ENCODE peak calls at places on chromosomes 12 and 14, in ten cellular contexts. One of them, this sample, is unnamed.

GRCh38 chr14:24368215-24368561 is 204 bp downstream of the NFATC4 start:
- DNase-seq in BE2C: no peak
- DNase-seq in activated CD4-positive, alpha-beta T cell treated with anti-CD3 and anti-CD28 coated beads, Interleukin-2, amount 10 ng/mL, durations not matched to agents 7 days and 5 days: no peak
- DNase-seq in midbrain: no peak
- DNase-seq in NCI-H1105: no peak
- DNase-seq in GM20000: peak; percentile 60
- DNase-seq in heart left ventricle: no peak
- DNase-seq in heart right ventricle: no peak
- DNase-seq in thoracic aorta: no peak
- DNase-seq in stimulated activated CD4-positive, alpha-beta T cell treated with anti-CD3 and anti-CD28 coated beads, Interleukin-15, amount 100 ng/mL, for 1 hour: no peak
- DNase-seq in this sample: no peak

GRCh38 chr14:24863933-24864708 is 185.8 kb downstream of the STXBP6 start:
- DNase-seq in thoracic aorta: no peak
- DNase-seq in GM20000: no peak
- DNase-seq in heart left ventricle: no peak
- DNase-seq in activated CD4-positive, alpha-beta T cell treated with anti-CD3 and anti-CD28 coated beads, Interleukin-2, amount 10 ng/mL, durations not matched to agents 7 days and 5 days: no peak
- DNase-seq in heart right ventricle: no peak
- DNase-seq in midbrain: no peak
- DNase-seq in BE2C: no peak
- DNase-seq in NCI-H1105: no peak
- DNase-seq in stimulated activated CD4-positive, alpha-beta T cell treated with anti-CD3 and anti-CD28 coated beads, Interleukin-15, amount 100 ng/mL, for 1 hour: no peak
- DNase-seq in this sample: no peak

GRCh38 chr12:26226629-26227375 is 31.4 kb downstream of the SSPN start:
- DNase-seq in midbrain: peak; percentile 76
- DNase-seq in GM20000: no peak
- DNase-seq in heart right ventricle: peak; percentile 30
- DNase-seq in thoracic aorta: no peak
- DNase-seq in heart left ventricle: peak; percentile 65
- DNase-seq in stimulated activated CD4-positive, alpha-beta T cell treated with anti-CD3 and anti-CD28 coated beads, Interleukin-15, amount 100 ng/mL, for 1 hour: no peak
- DNase-seq in NCI-H1105: peak; percentile 64
- DNase-seq in BE2C: peak; percentile 57
- DNase-seq in activated CD4-positive, alpha-beta T cell treated with anti-CD3 and anti-CD28 coated beads, Interleukin-2, amount 10 ng/mL, durations not matched to agents 7 days and 5 days: no peak
- DNase-seq in this sample: no peak

GRCh38 chr12:11885261-11886038 is 185.3 kb upstream of the BCL2L14 start:
- DNase-seq in heart left ventricle: no peak
- DNase-seq in stimulated activated CD4-positive, alpha-beta T cell treated with anti-CD3 and anti-CD28 coated beads, Interleukin-15, amount 100 ng/mL, for 1 hour: no peak
- DNase-seq in NCI-H1105: peak; percentile 38
- DNase-seq in thoracic aorta: no peak
- DNase-seq in midbrain: no peak
- DNase-seq in heart right ventricle: no peak
- DNase-seq in BE2C: no peak
- DNase-seq in activated CD4-positive, alpha-beta T cell treated with anti-CD3 and anti-CD28 coated beads, Interleukin-2, amount 10 ng/mL, durations not matched to agents 7 days and 5 days: no peak
- DNase-seq in GM20000: no peak
- DNase-seq in this sample: no peak

GRCh38 chr14:61409782-61410181 is 88.4 kb downstream of the PRKCH start:
- DNase-seq in heart right ventricle: no peak
- DNase-seq in NCI-H1105: peak; percentile 51
- DNase-seq in activated CD4-positive, alpha-beta T cell treated with anti-CD3 and anti-CD28 coated beads, Interleukin-2, amount 10 ng/mL, durations not matched to agents 7 days and 5 days: no peak
- DNase-seq in thoracic aorta: no peak
- DNase-seq in heart left ventricle: no peak
- DNase-seq in GM20000: no peak
- DNase-seq in midbrain: no peak
- DNase-seq in BE2C: no peak
- DNase-seq in stimulated activated CD4-positive, alpha-beta T cell treated with anti-CD3 and anti-CD28 coated beads, Interleukin-15, amount 100 ng/mL, for 1 hour: no peak
- DNase-seq in this sample: no peak

GRCh38 chr12:98817779-98818178 is 172.7 kb downstream of the APAF1 start:
- DNase-seq in BE2C: no peak
- DNase-seq in midbrain: no peak
- DNase-seq in activated CD4-positive, alpha-beta T cell treated with anti-CD3 and anti-CD28 coated beads, Interleukin-2, amount 10 ng/mL, durations not matched to agents 7 days and 5 days: no peak
- DNase-seq in GM20000: no peak
- DNase-seq in NCI-H1105: no peak
- DNase-seq in heart right ventricle: no peak
- DNase-seq in thoracic aorta: no peak
- DNase-seq in stimulated activated CD4-positive, alpha-beta T cell treated with anti-CD3 and anti-CD28 coated beads, Interleukin-15, amount 100 ng/mL, for 1 hour: no peak
- DNase-seq in heart left ventricle: no peak
- DNase-seq in this sample: no peak

GRCh38 chr14:104031384-104031783 is 54.1 kb upstream of the ASPG start:
- DNase-seq in GM20000: no peak
- DNase-seq in heart left ventricle: no peak
- DNase-seq in thoracic aorta: no peak
- DNase-seq in BE2C: no peak
- DNase-seq in midbrain: peak; percentile 3
- DNase-seq in NCI-H1105: no peak
- DNase-seq in activated CD4-positive, alpha-beta T cell treated with anti-CD3 and anti-CD28 coated beads, Interleukin-2, amount 10 ng/mL, durations not matched to agents 7 days and 5 days: no peak
- DNase-seq in stimulated activated CD4-positive, alpha-beta T cell treated with anti-CD3 and anti-CD28 coated beads, Interleukin-15, amount 100 ng/mL, for 1 hour: no peak
- DNase-seq in heart right ventricle: no peak
- DNase-seq in this sample: no peak

GRCh38 chr14:78341827-78342389 is 171.7 kb downstream of the NRXN3 start:
- DNase-seq in GM20000: no peak
- DNase-seq in heart right ventricle: no peak
- DNase-seq in BE2C: no peak
- DNase-seq in NCI-H1105: no peak
- DNase-seq in stimulated activated CD4-positive, alpha-beta T cell treated with anti-CD3 and anti-CD28 coated beads, Interleukin-15, amount 100 ng/mL, for 1 hour: no peak
- DNase-seq in heart left ventricle: no peak
- DNase-seq in activated CD4-positive, alpha-beta T cell treated with anti-CD3 and anti-CD28 coated beads, Interleukin-2, amount 10 ng/mL, durations not matched to agents 7 days and 5 days: no peak
- DNase-seq in midbrain: no peak
- DNase-seq in thoracic aorta: no peak
- DNase-seq in this sample: no peak

GRCh38 chr12:75859868-75860267 is 171.7 kb downstream of the PHLDA1 start:
- DNase-seq in BE2C: no peak
- DNase-seq in midbrain: no peak
- DNase-seq in GM20000: no peak
- DNase-seq in heart right ventricle: no peak
- DNase-seq in stimulated activated CD4-positive, alpha-beta T cell treated with anti-CD3 and anti-CD28 coated beads, Interleukin-15, amount 100 ng/mL, for 1 hour: no peak
- DNase-seq in NCI-H1105: no peak
- DNase-seq in thoracic aorta: no peak
- DNase-seq in heart left ventricle: no peak
- DNase-seq in activated CD4-positive, alpha-beta T cell treated with anti-CD3 and anti-CD28 coated beads, Interleukin-2, amount 10 ng/mL, durations not matched to agents 7 days and 5 days: no peak
- DNase-seq in this sample: no peak

GRCh38 chr14:99320621-99321235 is 48.7 kb upstream of the BCL11B start:
- DNase-seq in heart left ventricle: no peak
- DNase-seq in heart right ventricle: no peak
- DNase-seq in stimulated activated CD4-positive, alpha-beta T cell treated with anti-CD3 and anti-CD28 coated beads, Interleukin-15, amount 100 ng/mL, for 1 hour: no peak
- DNase-seq in thoracic aorta: no peak
- DNase-seq in GM20000: no peak
- DNase-seq in BE2C: no peak
- DNase-seq in NCI-H1105: no peak
- DNase-seq in midbrain: no peak
- DNase-seq in activated CD4-positive, alpha-beta T cell treated with anti-CD3 and anti-CD28 coated beads, Interleukin-2, amount 10 ng/mL, durations not matched to agents 7 days and 5 days: no peak
- DNase-seq in this sample: no peak

GRCh38 chr14:76773956-76774355 is 12.7 kb downstream of the VASH1 start:
- DNase-seq in thoracic aorta: no peak
- DNase-seq in midbrain: no peak
- DNase-seq in activated CD4-positive, alpha-beta T cell treated with anti-CD3 and anti-CD28 coated beads, Interleukin-2, amount 10 ng/mL, durations not matched to agents 7 days and 5 days: no peak
- DNase-seq in BE2C: no peak
- DNase-seq in GM20000: no peak
- DNase-seq in heart right ventricle: peak; percentile 6
- DNase-seq in NCI-H1105: no peak
- DNase-seq in stimulated activated CD4-positive, alpha-beta T cell treated with anti-CD3 and anti-CD28 coated beads, Interleukin-15, amount 100 ng/mL, for 1 hour: no peak
- DNase-seq in heart left ventricle: no peak
- DNase-seq in this sample: no peak

GRCh38 chr14:32552766-32553165 is 223.7 kb downstream of the AKAP6 start:
- DNase-seq in heart right ventricle: no peak
- DNase-seq in BE2C: no peak
- DNase-seq in activated CD4-positive, alpha-beta T cell treated with anti-CD3 and anti-CD28 coated beads, Interleukin-2, amount 10 ng/mL, durations not matched to agents 7 days and 5 days: no peak
- DNase-seq in thoracic aorta: no peak
- DNase-seq in midbrain: no peak
- DNase-seq in heart left ventricle: no peak
- DNase-seq in NCI-H1105: no peak
- DNase-seq in stimulated activated CD4-positive, alpha-beta T cell treated with anti-CD3 and anti-CD28 coated beads, Interleukin-15, amount 100 ng/mL, for 1 hour: no peak
- DNase-seq in GM20000: no peak
- DNase-seq in this sample: no peak

GRCh38 chr12:22459872-22460490 is 84.4 kb downstream of the C2CD5 start:
- DNase-seq in heart right ventricle: no peak
- DNase-seq in thoracic aorta: no peak
- DNase-seq in GM20000: peak; percentile 21
- DNase-seq in heart left ventricle: no peak
- DNase-seq in BE2C: no peak
- DNase-seq in NCI-H1105: peak; percentile 56
- DNase-seq in activated CD4-positive, alpha-beta T cell treated with anti-CD3 and anti-CD28 coated beads, Interleukin-2, amount 10 ng/mL, durations not matched to agents 7 days and 5 days: peak; percentile 13
- DNase-seq in midbrain: peak; percentile 71
- DNase-seq in stimulated activated CD4-positive, alpha-beta T cell treated with anti-CD3 and anti-CD28 coated beads, Interleukin-15, amount 100 ng/mL, for 1 hour: no peak
- DNase-seq in this sample: no peak

GRCh38 chr14:68590233-68590535 is 202.7 kb downstream of the ZFP36L1 start:
- DNase-seq in BE2C: no peak
- DNase-seq in NCI-H1105: no peak
- DNase-seq in stimulated activated CD4-positive, alpha-beta T cell treated with anti-CD3 and anti-CD28 coated beads, Interleukin-15, amount 100 ng/mL, for 1 hour: no peak
- DNase-seq in activated CD4-positive, alpha-beta T cell treated with anti-CD3 and anti-CD28 coated beads, Interleukin-2, amount 10 ng/mL, durations not matched to agents 7 days and 5 days: no peak
- DNase-seq in midbrain: no peak
- DNase-seq in thoracic aorta: no peak
- DNase-seq in heart right ventricle: no peak
- DNase-seq in GM20000: no peak
- DNase-seq in heart left ventricle: no peak
- DNase-seq in this sample: no peak

GRCh38 chr14:69133206-69134125 is 19.5 kb downstream of the DCAF5 start:
- DNase-seq in thoracic aorta: no peak
- DNase-seq in BE2C: peak; percentile 77
- DNase-seq in activated CD4-positive, alpha-beta T cell treated with anti-CD3 and anti-CD28 coated beads, Interleukin-2, amount 10 ng/mL, durations not matched to agents 7 days and 5 days: no peak
- DNase-seq in midbrain: no peak
- DNase-seq in heart left ventricle: no peak
- DNase-seq in NCI-H1105: peak; percentile 45
- DNase-seq in stimulated activated CD4-positive, alpha-beta T cell treated with anti-CD3 and anti-CD28 coated beads, Interleukin-15, amount 100 ng/mL, for 1 hour: no peak
- DNase-seq in heart right ventricle: no peak
- DNase-seq in GM20000: no peak
- DNase-seq in this sample: no peak

GRCh38 chr14:103501041-103501870 is 21.4 kb downstream of the CKB start:
- DNase-seq in midbrain: no peak
- DNase-seq in heart left ventricle: peak; percentile 19
- DNase-seq in heart right ventricle: no peak
- DNase-seq in NCI-H1105: no peak
- DNase-seq in GM20000: peak; percentile 2
- DNase-seq in thoracic aorta: no peak
- DNase-seq in activated CD4-positive, alpha-beta T cell treated with anti-CD3 and anti-CD28 coated beads, Interleukin-2, amount 10 ng/mL, durations not matched to agents 7 days and 5 days: no peak
- DNase-seq in stimulated activated CD4-positive, alpha-beta T cell treated with anti-CD3 and anti-CD28 coated beads, Interleukin-15, amount 100 ng/mL, for 1 hour: no peak
- DNase-seq in BE2C: no peak
- DNase-seq in this sample: no peak

GRCh38 chr14:31947076-31947475 is 130.0 kb upstream of the ARHGAP5 start:
- DNase-seq in activated CD4-positive, alpha-beta T cell treated with anti-CD3 and anti-CD28 coated beads, Interleukin-2, amount 10 ng/mL, durations not matched to agents 7 days and 5 days: no peak
- DNase-seq in heart left ventricle: no peak
- DNase-seq in midbrain: no peak
- DNase-seq in thoracic aorta: no peak
- DNase-seq in NCI-H1105: no peak
- DNase-seq in GM20000: no peak
- DNase-seq in stimulated activated CD4-positive, alpha-beta T cell treated with anti-CD3 and anti-CD28 coated beads, Interleukin-15, amount 100 ng/mL, for 1 hour: no peak
- DNase-seq in heart right ventricle: no peak
- DNase-seq in BE2C: no peak
- DNase-seq in this sample: no peak

GRCh38 chr14:52080817-52081755 is 12.2 kb upstream of the NID2 start:
- DNase-seq in activated CD4-positive, alpha-beta T cell treated with anti-CD3 and anti-CD28 coated beads, Interleukin-2, amount 10 ng/mL, durations not matched to agents 7 days and 5 days: no peak
- DNase-seq in GM20000: no peak
- DNase-seq in BE2C: no peak
- DNase-seq in NCI-H1105: no peak
- DNase-seq in heart right ventricle: no peak
- DNase-seq in stimulated activated CD4-positive, alpha-beta T cell treated with anti-CD3 and anti-CD28 coated beads, Interleukin-15, amount 100 ng/mL, for 1 hour: no peak
- DNase-seq in midbrain: no peak
- DNase-seq in heart left ventricle: no peak
- DNase-seq in thoracic aorta: no peak
- DNase-seq in this sample: no peak

GRCh38 chr14:105135700-105136395 is 32.7 kb downstream of the JAG2 start:
- DNase-seq in stimulated activated CD4-positive, alpha-beta T cell treated with anti-CD3 and anti-CD28 coated beads, Interleukin-15, amount 100 ng/mL, for 1 hour: no peak
- DNase-seq in activated CD4-positive, alpha-beta T cell treated with anti-CD3 and anti-CD28 coated beads, Interleukin-2, amount 10 ng/mL, durations not matched to agents 7 days and 5 days: no peak
- DNase-seq in heart left ventricle: no peak
- DNase-seq in GM20000: no peak
- DNase-seq in thoracic aorta: no peak
- DNase-seq in NCI-H1105: no peak
- DNase-seq in midbrain: no peak
- DNase-seq in heart right ventricle: no peak
- DNase-seq in BE2C: no peak
- DNase-seq in this sample: no peak

GRCh38 chr14:90398315-90398811 is 1.5 kb downstream of the CALM1 start:
- DNase-seq in midbrain: peak; percentile 44
- DNase-seq in BE2C: peak; percentile 79
- DNase-seq in heart left ventricle: peak; percentile 76
- DNase-seq in stimulated activated CD4-positive, alpha-beta T cell treated with anti-CD3 and anti-CD28 coated beads, Interleukin-15, amount 100 ng/mL, for 1 hour: peak; percentile 28
- DNase-seq in activated CD4-positive, alpha-beta T cell treated with anti-CD3 and anti-CD28 coated beads, Interleukin-2, amount 10 ng/mL, durations not matched to agents 7 days and 5 days: peak; percentile 72
- DNase-seq in heart right ventricle: peak; percentile 48
- DNase-seq in thoracic aorta: no peak
- DNase-seq in GM20000: peak; percentile 53
- DNase-seq in NCI-H1105: peak; percentile 56
- DNase-seq in this sample: peak; percentile 31

GRCh38 chr14:65286443-65286842 is 126.1 kb upstream of the FUT8 start:
- DNase-seq in activated CD4-positive, alpha-beta T cell treated with anti-CD3 and anti-CD28 coated beads, Interleukin-2, amount 10 ng/mL, durations not matched to agents 7 days and 5 days: peak; percentile 39
- DNase-seq in heart left ventricle: no peak
- DNase-seq in NCI-H1105: no peak
- DNase-seq in GM20000: peak; percentile 66
- DNase-seq in heart right ventricle: no peak
- DNase-seq in BE2C: no peak
- DNase-seq in thoracic aorta: no peak
- DNase-seq in midbrain: peak; percentile 29
- DNase-seq in stimulated activated CD4-positive, alpha-beta T cell treated with anti-CD3 and anti-CD28 coated beads, Interleukin-15, amount 100 ng/mL, for 1 hour: no peak
- DNase-seq in this sample: no peak

GRCh38 chr12:78970041-78970440 is 105.5 kb downstream of the SYT1 start:
- DNase-seq in heart right ventricle: no peak
- DNase-seq in thoracic aorta: no peak
- DNase-seq in heart left ventricle: no peak
- DNase-seq in GM20000: no peak
- DNase-seq in NCI-H1105: no peak
- DNase-seq in BE2C: no peak
- DNase-seq in activated CD4-positive, alpha-beta T cell treated with anti-CD3 and anti-CD28 coated beads, Interleukin-2, amount 10 ng/mL, durations not matched to agents 7 days and 5 days: no peak
- DNase-seq in midbrain: no peak
- DNase-seq in stimulated activated CD4-positive, alpha-beta T cell treated with anti-CD3 and anti-CD28 coated beads, Interleukin-15, amount 100 ng/mL, for 1 hour: no peak
- DNase-seq in this sample: no peak

GRCh38 chr12:10537721-10538120 is 32.0 kb downstream of the EIF2S3B start:
- DNase-seq in heart left ventricle: no peak
- DNase-seq in midbrain: no peak
- DNase-seq in activated CD4-positive, alpha-beta T cell treated with anti-CD3 and anti-CD28 coated beads, Interleukin-2, amount 10 ng/mL, durations not matched to agents 7 days and 5 days: no peak
- DNase-seq in thoracic aorta: no peak
- DNase-seq in BE2C: no peak
- DNase-seq in GM20000: no peak
- DNase-seq in heart right ventricle: no peak
- DNase-seq in stimulated activated CD4-positive, alpha-beta T cell treated with anti-CD3 and anti-CD28 coated beads, Interleukin-15, amount 100 ng/mL, for 1 hour: no peak
- DNase-seq in NCI-H1105: no peak
- DNase-seq in this sample: no peak

GRCh38 chr12:53378705-53379388 is 1.1 kb upstream of the SP1 start:
- DNase-seq in heart right ventricle: no peak
- DNase-seq in stimulated activated CD4-positive, alpha-beta T cell treated with anti-CD3 and anti-CD28 coated beads, Interleukin-15, amount 100 ng/mL, for 1 hour: no peak
- DNase-seq in midbrain: no peak
- DNase-seq in activated CD4-positive, alpha-beta T cell treated with anti-CD3 and anti-CD28 coated beads, Interleukin-2, amount 10 ng/mL, durations not matched to agents 7 days and 5 days: no peak
- DNase-seq in NCI-H1105: no peak
- DNase-seq in heart left ventricle: no peak
- DNase-seq in BE2C: no peak
- DNase-seq in thoracic aorta: no peak
- DNase-seq in GM20000: no peak
- DNase-seq in this sample: no peak

GRCh38 chr14:77804592-77804991 is 4.7 kb downstream of the ADCK1 start:
- DNase-seq in GM20000: peak; percentile 49
- DNase-seq in heart right ventricle: no peak
- DNase-seq in heart left ventricle: no peak
- DNase-seq in NCI-H1105: no peak
- DNase-seq in thoracic aorta: no peak
- DNase-seq in stimulated activated CD4-positive, alpha-beta T cell treated with anti-CD3 and anti-CD28 coated beads, Interleukin-15, amount 100 ng/mL, for 1 hour: no peak
- DNase-seq in activated CD4-positive, alpha-beta T cell treated with anti-CD3 and anti-CD28 coated beads, Interleukin-2, amount 10 ng/mL, durations not matched to agents 7 days and 5 days: peak; percentile 41
- DNase-seq in midbrain: no peak
- DNase-seq in BE2C: no peak
- DNase-seq in this sample: no peak

GRCh38 chr12:20439634-20440033 is 71.3 kb downstream of the PDE3A start:
- DNase-seq in thoracic aorta: no peak
- DNase-seq in activated CD4-positive, alpha-beta T cell treated with anti-CD3 and anti-CD28 coated beads, Interleukin-2, amount 10 ng/mL, durations not matched to agents 7 days and 5 days: no peak
- DNase-seq in stimulated activated CD4-positive, alpha-beta T cell treated with anti-CD3 and anti-CD28 coated beads, Interleukin-15, amount 100 ng/mL, for 1 hour: no peak
- DNase-seq in heart left ventricle: no peak
- DNase-seq in heart right ventricle: no peak
- DNase-seq in NCI-H1105: no peak
- DNase-seq in midbrain: no peak
- DNase-seq in GM20000: no peak
- DNase-seq in BE2C: no peak
- DNase-seq in this sample: no peak

GRCh38 chr12:80837342-80837978 is 100.3 kb downstream of the LIN7A start:
- DNase-seq in heart left ventricle: no peak
- DNase-seq in midbrain: peak; percentile 17
- DNase-seq in stimulated activated CD4-positive, alpha-beta T cell treated with anti-CD3 and anti-CD28 coated beads, Interleukin-15, amount 100 ng/mL, for 1 hour: no peak
- DNase-seq in heart right ventricle: peak; percentile 38
- DNase-seq in GM20000: peak; percentile 12
- DNase-seq in thoracic aorta: no peak
- DNase-seq in activated CD4-positive, alpha-beta T cell treated with anti-CD3 and anti-CD28 coated beads, Interleukin-2, amount 10 ng/mL, durations not matched to agents 7 days and 5 days: no peak
- DNase-seq in BE2C: peak; percentile 44
- DNase-seq in NCI-H1105: peak; percentile 21
- DNase-seq in this sample: no peak

GRCh38 chr12:111342376-111342775 is 26.5 kb downstream of the PHETA1 start:
- DNase-seq in stimulated activated CD4-positive, alpha-beta T cell treated with anti-CD3 and anti-CD28 coated beads, Interleukin-15, amount 100 ng/mL, for 1 hour: no peak
- DNase-seq in midbrain: no peak
- DNase-seq in heart left ventricle: no peak
- DNase-seq in heart right ventricle: no peak
- DNase-seq in activated CD4-positive, alpha-beta T cell treated with anti-CD3 and anti-CD28 coated beads, Interleukin-2, amount 10 ng/mL, durations not matched to agents 7 days and 5 days: no peak
- DNase-seq in NCI-H1105: no peak
- DNase-seq in thoracic aorta: no peak
- DNase-seq in GM20000: no peak
- DNase-seq in BE2C: no peak
- DNase-seq in this sample: no peak

This sample was measured in activated naive CD4-positive, alpha-beta T cell.